ENCODE peak calls at places on chromosomes 11 and 22, in ten cellular contexts. B is A172, S is BJ, J is ureter, L is AG09309, T is NCI-H1105, Y is left ventricle myocardium inferior, I is iris pigment epithelial cell, H is left ventricle myocardium superior, M is uterus. F is an unnamed sample.

GRCh38 chr11:628056-628455 is 1.1 kb upstream of the SCT start:
- DNase-seq in I (no peak), T (no peak), L (no peak), S (no peak), J (no peak), H (peak), B (no peak), Y (no peak), M (no peak), F (no peak)

GRCh38 chr11:134510171-134510570 is 98.1 kb upstream of the B3GAT1 start:
- DNase-seq in J (peak), H (no peak), I (no peak), M (peak), S (no peak), B (no peak), T (no peak), Y (no peak), L (no peak), F (no peak)

GRCh38 chr11:3123316-3123715 is 41.8 kb downstream of the OSBPL5 start:
- DNase-seq in T (peak), J (peak), S (no peak), H (peak), I (no peak), B (no peak), L (no peak), M (peak), Y (peak), F (no peak)

GRCh38 chr11:69645801-69646492 is 5.0 kb downstream of the CCND1 start:
- DNase-seq in I (no peak), M (no peak), J (no peak), B (no peak), T (peak), Y (no peak), L (no peak), H (no peak), S (no peak), F (no peak)

GRCh38 chr11:46332568-46333128 is 14.6 kb upstream of the DGKZ start:
- DNase-seq in J (no peak), T (peak), Y (no peak), S (no peak), I (no peak), H (no peak), M (no peak), B (no peak), L (no peak), F (no peak)

GRCh38 chr11:114315749-114316368 is 19.7 kb downstream of the NNMT start:
- DNase-seq in M (no peak), J (no peak), Y (no peak), H (no peak), I (no peak), T (no peak), B (no peak), L (no peak), S (no peak), F (no peak)

GRCh38 chr22:39439170-39439569 is 17.6 kb upstream of the MGAT3 start:
- DNase-seq in I (peak), T (no peak), M (no peak), H (no peak), S (no peak), L (no peak), Y (no peak), J (no peak), B (peak), F (no peak)

GRCh38 chr11:27427183-27427980 is 45.2 kb downstream of the LGR4 start:
- DNase-seq in H (no peak), S (no peak), I (peak), T (no peak), L (no peak), M (no peak), B (no peak), Y (no peak), J (no peak), F (no peak)

GRCh38 chr11:57403176-57404147 is 13.0 kb upstream of the PRG2 start:
- DNase-seq in H (no peak), Y (no peak), L (no peak), M (no peak), S (no peak), T (no peak), B (no peak), I (no peak), J (no peak), F (no peak)

GRCh38 chr11:45982656-45983470 is 60.4 kb downstream of the LARGE2 start:
- DNase-seq in T (no peak), B (peak), Y (peak), H (peak), L (no peak), M (peak), S (peak), J (no peak), I (peak), F (no peak)

GRCh38 chr11:12540913-12541587 is 133.2 kb upstream of the TEAD1 start:
- DNase-seq in L (peak), M (peak), Y (no peak), B (peak), T (no peak), J (no peak), I (peak), S (peak), H (no peak), F (peak)

GRCh38 chr11:16785520-16786128 is 47.2 kb downstream of the C11orf58 start:
- DNase-seq in L (no peak), I (peak), B (peak), T (peak), H (peak), M (peak), J (peak), Y (peak), S (no peak), F (no peak)

GRCh38 chr11:86588566-86589090 is 83.8 kb downstream of the ME3 start:
- DNase-seq in T (peak), L (no peak), S (no peak), I (no peak), M (no peak), H (no peak), B (no peak), Y (no peak), J (no peak), F (no peak)

GRCh38 chr11:17640493-17641164 is 78.7 kb upstream of the MYOD1 start:
- DNase-seq in Y (no peak), L (no peak), M (no peak), I (no peak), H (no peak), T (no peak), B (no peak), S (no peak), J (no peak), F (no peak)

GRCh38 chr22:47301820-47302475 is 539.5 kb downstream of the TBC1D22A start:
- DNase-seq in Y (no peak), J (peak), L (no peak), S (no peak), T (no peak), B (no peak), I (no peak), H (no peak), M (no peak), F (no peak)

GRCh38 chr22:26561756-26562417 is 28.0 kb downstream of the TPST2 start:
- DNase-seq in S (no peak), L (no peak), T (no peak), I (no peak), B (no peak), H (peak), Y (peak), M (no peak), J (no peak), F (no peak)

GRCh38 chr11:69446108-69446507 is 35.4 kb upstream of the LINC01488 start:
- DNase-seq in H (no peak), T (no peak), S (no peak), M (no peak), I (peak), L (peak), J (no peak), Y (no peak), B (no peak), F (no peak)

GRCh38 chr11:13316528-13316961 is 39.0 kb downstream of the BMAL1 start:
- DNase-seq in T (no peak), I (peak), S (peak), B (peak), Y (no peak), J (no peak), H (peak), L (no peak), M (peak), F (peak)

GRCh38 chr11:134666273-134667174 is 254.5 kb upstream of the B3GAT1 start:
- DNase-seq in H (no peak), B (no peak), T (no peak), Y (no peak), J (peak), S (no peak), L (no peak), I (no peak), M (no peak), F (no peak)

GRCh38 chr11:96341237-96342130 is 1.5 kb downstream of the MAML2 start:
- DNase-seq in T (no peak), H (peak), L (no peak), M (peak), S (no peak), Y (peak), J (peak), I (peak), B (no peak), F (no peak)

GRCh38 chr11:67351275-67352005 is 1.9 kb downstream of the POLD4 start:
- DNase-seq in H (peak), M (peak), J (peak), T (peak), Y (peak), L (no peak), I (peak), S (no peak), B (peak), F (no peak)

GRCh38 chr22:44399196-44399837 is 86.6 kb upstream of the SHISAL1 start:
- DNase-seq in S (no peak), H (no peak), J (no peak), Y (no peak), M (peak), T (no peak), B (no peak), L (no peak), I (no peak), F (no peak)

GRCh38 chr11:130042093-130042591 is 27.6 kb upstream of the APLP2 start:
- DNase-seq in H (no peak), M (no peak), Y (no peak), T (no peak), L (peak), J (no peak), I (peak), B (peak), S (peak), F (peak)

GRCh38 chr11:122441702-122442092 is 213.8 kb upstream of the UBASH3B start:
- DNase-seq in M (no peak), Y (no peak), B (no peak), L (no peak), J (no peak), H (no peak), S (no peak), I (no peak), T (peak), F (no peak)

GRCh38 chr11:31883435-31883834 is 72.3 kb upstream of the PAX6 start:
- DNase-seq in M (no peak), H (no peak), S (no peak), Y (no peak), L (no peak), I (no peak), B (no peak), J (no peak), T (no peak), F (no peak)

GRCh38 chr11:116832350-116833290 is 2.9 kb downstream of the APOC3 start:
- DNase-seq in H (no peak), L (no peak), S (no peak), Y (no peak), B (no peak), M (no peak), J (no peak), I (no peak), T (no peak), F (no peak)

GRCh38 chr22:50264946-50265669 is 3.6 kb upstream of the MAPK12 start:
- DNase-seq in H (no peak), J (no peak), S (no peak), L (no peak), M (no peak), Y (no peak), I (no peak), T (no peak), B (no peak), F (no peak)

F was measured in GM04503.